ENCODE peak calls at places on chromosomes 1 and 21, in four cellular contexts. S, J, N and K are unnamed samples.

GRCh38 chr1:202155478-202156021 is 4.9 kb downstream of the PTPN7 start:
- DNase-seq in J (no peak), S (no peak), N (no peak), K (no peak)

GRCh38 chr1:42214447-42214871 is 49.9 kb upstream of the GUCA2A start:
- DNase-seq in S (no peak), J (no peak), N (no peak), K (no peak)

GRCh38 chr1:106975944-106976343 is 80.5 kb upstream of the PRMT6 start:
- DNase-seq in N (no peak), S (no peak), J (no peak), K (no peak)

GRCh38 chr1:89627596-89627962 is 5.3 kb upstream of the LRRC8C start:
- DNase-seq in S (no peak), N (no peak), J (no peak), K (no peak)

GRCh38 chr1:67316180-67316902 is 8.7 kb downstream of the IL12RB2 start:
- DNase-seq in S (no peak), J (no peak), N (no peak), K (no peak)

GRCh38 chr1:201430790-201431189 is 9.3 kb upstream of the TNNI1 start:
- DNase-seq in N (no peak), J (no peak), S (no peak), K (no peak)

GRCh38 chr1:91783423-91784162 is 102.4 kb downstream of the TGFBR3 start:
- DNase-seq in N (no peak), J (no peak), S (no peak), K (no peak)

GRCh38 chr1:229819091-229819490 is 193.0 kb downstream of the URB2 start:
- DNase-seq in S (no peak), N (no peak), J (no peak), K (no peak)

GRCh38 chr1:179775009-179775408 is 31.9 kb downstream of the FAM163A start:
- DNase-seq in N (no peak), S (no peak), J (no peak), K (no peak)

GRCh38 chr1:54268714-54269297 is 68.8 kb downstream of the MRPL37 start:
- DNase-seq in S (no peak), J (no peak), N (no peak), K (no peak)

GRCh38 chr21:45577806-45578801 is 35.9 kb upstream of the SLC19A1 start:
- DNase-seq in S (no peak), J (no peak), N (no peak), K (no peak)

GRCh38 chr1:92833840-92834239 is 2.0 kb downstream of the RPL5 start:
- DNase-seq in J (no peak), S (no peak), N (no peak), K (no peak)

GRCh38 chr1:241276391-241276790 is 80.6 kb downstream of the RGS7 start:
- DNase-seq in S (no peak), J (no peak), N (no peak), K (no peak)

GRCh38 chr1:166479052-166479631 is 312.3 kb upstream of the FAM78B start:
- DNase-seq in N (no peak), J (peak; percentile 37), S (peak; percentile 32), K (peak; percentile 38)

GRCh38 chr1:230825061-230825803 is 43.1 kb downstream of the C1orf198 start:
- DNase-seq in J (no peak), N (peak; percentile 49), S (no peak), K (no peak)

GRCh38 chr1:200238311-200238710 is 171.5 kb downstream of the ZNF281 start:
- DNase-seq in S (no peak), N (no peak), J (no peak), K (no peak)